ENCODE peak calls at places on chromosome 14, in seven cellular contexts. U, G, K, H, O, R and P are unnamed samples.

GRCh38 chr14:77409131-77409533 is 14.2 kb downstream of the NOXRED1 start:
- DNase-seq in G (no peak), U (no peak), O (no peak), H (no peak), R (no peak), K (no peak), P (no peak)

GRCh38 chr14:76867536-76868452 is 41.6 kb downstream of the LRRC74A start:
- DNase-seq in K (peak), O (no peak), R (peak), H (no peak), G (no peak), U (peak), P (no peak)

GRCh38 chr14:89304972-89305703 is 111.9 kb downstream of the FOXN3 start:
- DNase-seq in G (peak), O (no peak), U (no peak), K (no peak), R (no peak), H (peak), P (no peak)

GRCh38 chr14:38208825-38209562 is 1.3 kb downstream of the SSTR1 start:
- DNase-seq in R (no peak), K (no peak), U (no peak), G (peak), O (no peak), H (no peak), P (no peak)

GRCh38 chr14:79831198-79831890 is 380.0 kb downstream of the DIO2 start:
- DNase-seq in G (no peak), O (no peak), R (no peak), K (no peak), U (no peak), H (peak), P (no peak)

GRCh38 chr14:85010186-85010585 is 519.8 kb upstream of the FLRT2 start:
- DNase-seq in K (no peak), R (no peak), U (no peak), O (no peak), H (no peak), G (no peak), P (no peak)

GRCh38 chr14:101972126-101972785 is 7.9 kb downstream of the DYNC1H1 start:
- DNase-seq in U (no peak), H (peak), R (peak), G (no peak), O (no peak), K (no peak), P (peak)

GRCh38 chr14:23306412-23307145 is at the start of gene BCL2L2:
- DNase-seq in H (peak), G (peak), U (peak), K (no peak), R (peak), O (no peak), P (peak)

GRCh38 chr14:104574536-104574935 is 5.0 kb upstream of the C14orf180 start:
- DNase-seq in U (no peak), O (no peak), H (no peak), K (no peak), R (no peak), G (no peak), P (no peak)

GRCh38 chr14:21068521-21069387 is 1.4 kb upstream of the ARHGEF40 start:
- DNase-seq in U (peak), O (peak), K (peak), R (peak), H (no peak), G (peak), P (no peak)

GRCh38 chr14:91119556-91120311 is 5.9 kb downstream of the DGLUCY start:
- DNase-seq in G (no peak), H (peak), O (no peak), R (no peak), U (no peak), K (no peak), P (no peak)

GRCh38 chr14:69073429-69073828 is 79.5 kb downstream of the DCAF5 start:
- DNase-seq in U (no peak), O (no peak), G (no peak), R (no peak), K (no peak), H (no peak), P (no peak)

GRCh38 chr14:36070056-36071043 is 106.2 kb downstream of the PTCSC3 start:
- DNase-seq in G (peak), K (no peak), H (no peak), U (peak), O (no peak), R (peak), P (no peak)

GRCh38 chr14:69354383-69355154 is 43.5 kb downstream of the ERH start:
- DNase-seq in U (peak), K (no peak), H (no peak), R (no peak), G (no peak), O (peak), P (no peak)

GRCh38 chr14:51525705-51526104 is 126.0 kb upstream of the FRMD6 start:
- DNase-seq in O (no peak), G (no peak), H (no peak), R (no peak), U (no peak), K (no peak), P (no peak)

GRCh38 chr14:25406818-25407217 is 356.9 kb upstream of the STXBP6 start:
- DNase-seq in G (peak), U (peak), O (no peak), R (no peak), K (no peak), H (no peak), P (no peak)

GRCh38 chr14:81169711-81170103 is 51.1 kb downstream of the GTF2A1 start:
- DNase-seq in R (peak), G (no peak), O (no peak), U (peak), H (no peak), K (no peak), P (no peak)

GRCh38 chr14:95119336-95119735 is 38.0 kb downstream of the DICER1 start:
- DNase-seq in O (no peak), K (no peak), U (no peak), R (no peak), H (no peak), G (no peak), P (no peak)

GRCh38 chr14:20801726-20802125 is 918 bp downstream of the RNASE1 start:
- DNase-seq in H (no peak), K (no peak), O (no peak), G (no peak), U (no peak), R (peak), P (no peak)

GRCh38 chr14:33836203-33836894 is 114.5 kb downstream of the EGLN3 start:
- DNase-seq in R (no peak), U (no peak), K (no peak), G (no peak), O (no peak), H (no peak), P (peak)

GRCh38 chr14:49417790-49418189 is 168.4 kb downstream of the RPS29 start:
- DNase-seq in G (no peak), O (no peak), K (no peak), R (no peak), U (no peak), H (no peak), P (no peak)

GRCh38 chr14:72607386-72608125 is 286.3 kb downstream of the DPF3 start:
- DNase-seq in O (no peak), K (no peak), R (no peak), H (no peak), G (no peak), U (no peak), P (peak)

GRCh38 chr14:22339277-22339676 is 249.7 kb downstream of the DAD1 start:
- DNase-seq in H (peak), G (no peak), O (no peak), K (no peak), U (no peak), R (peak), P (no peak)

GRCh38 chr14:104882325-104882973 is 17.4 kb downstream of the CEP170B start:
- DNase-seq in G (peak), U (no peak), R (peak), H (no peak), K (peak), O (no peak), P (no peak)